ENCODE peak calls at places on chromosomes 16 and 17, in nine cellular contexts. One of them, this sample, is unnamed.

GRCh38 chr17:37310940-37311339 is 64.8 kb upstream of the C17orf78 start:
- DNase-seq in GM10248: no peak
- DNase-seq in brain microvascular endothelial cell: no peak
- DNase-seq in foreskin fibroblast: peak; percentile 12
- DNase-seq in epithelial cell of esophagus: no peak
- DNase-seq in HFFc6: peak; percentile 30
- DNase-seq in MM.1S: no peak
- DNase-seq in H9: no peak
- DNase-seq in Panc1: no peak
- DNase-seq in this sample: no peak

GRCh38 chr17:48723555-48724239 is 712 bp downstream of the PRAC2 start:
- DNase-seq in GM10248: no peak
- DNase-seq in brain microvascular endothelial cell: no peak
- DNase-seq in foreskin fibroblast: no peak
- DNase-seq in epithelial cell of esophagus: no peak
- DNase-seq in HFFc6: no peak
- DNase-seq in MM.1S: peak; percentile 20
- DNase-seq in H9: peak; percentile 83
- DNase-seq in Panc1: no peak
- DNase-seq in this sample: no peak

GRCh38 chr17:55037828-55038227 is 69.3 kb downstream of the STXBP4 start:
- DNase-seq in GM10248: peak; percentile 26
- DNase-seq in brain microvascular endothelial cell: no peak
- DNase-seq in foreskin fibroblast: no peak
- DNase-seq in epithelial cell of esophagus: no peak
- DNase-seq in HFFc6: no peak
- DNase-seq in MM.1S: peak; percentile 80
- DNase-seq in H9: no peak
- DNase-seq in Panc1: no peak
- DNase-seq in this sample: peak; percentile 45

GRCh38 chr17:51734462-51734861 is 424.1 kb downstream of the CA10 start:
- DNase-seq in GM10248: peak; percentile 10
- DNase-seq in brain microvascular endothelial cell: no peak
- DNase-seq in foreskin fibroblast: no peak
- DNase-seq in epithelial cell of esophagus: no peak
- DNase-seq in HFFc6: no peak
- DNase-seq in MM.1S: peak; percentile 10
- DNase-seq in H9: peak; percentile 68
- DNase-seq in Panc1: no peak
- DNase-seq in this sample: peak; percentile 5

GRCh38 chr17:38870259-38871165 is 654 bp downstream of the LASP1 start:
- DNase-seq in GM10248: peak; percentile 81
- DNase-seq in brain microvascular endothelial cell: no peak
- DNase-seq in foreskin fibroblast: peak; percentile 70
- DNase-seq in epithelial cell of esophagus: peak; percentile 60
- DNase-seq in HFFc6: peak; percentile 51
- DNase-seq in MM.1S: peak; percentile 75
- DNase-seq in H9: peak; percentile 74
- DNase-seq in Panc1: no peak
- DNase-seq in this sample: peak; percentile 84

GRCh38 chr17:50944054-50944901 is 78.1 kb upstream of the TOB1 start:
- DNase-seq in GM10248: peak; percentile 71
- DNase-seq in brain microvascular endothelial cell: no peak
- DNase-seq in foreskin fibroblast: peak; percentile 71
- DNase-seq in epithelial cell of esophagus: no peak
- DNase-seq in HFFc6: no peak
- DNase-seq in MM.1S: peak; percentile 84
- DNase-seq in H9: peak; percentile 73
- DNase-seq in Panc1: no peak
- DNase-seq in this sample: peak; percentile 76

GRCh38 chr17:73643012-73643845 is 1.0 kb downstream of the SDK2 start:
- DNase-seq in GM10248: no peak
- DNase-seq in brain microvascular endothelial cell: no peak
- DNase-seq in foreskin fibroblast: peak; percentile 13
- DNase-seq in epithelial cell of esophagus: peak; percentile 52
- DNase-seq in HFFc6: no peak
- DNase-seq in MM.1S: no peak
- DNase-seq in H9: peak; percentile 73
- DNase-seq in Panc1: no peak
- DNase-seq in this sample: peak; percentile 49

GRCh38 chr17:27572665-27573064 is 58.3 kb upstream of the LGALS9 start:
- DNase-seq in GM10248: no peak
- DNase-seq in brain microvascular endothelial cell: peak; percentile 40
- DNase-seq in foreskin fibroblast: peak; percentile 29
- DNase-seq in epithelial cell of esophagus: no peak
- DNase-seq in HFFc6: peak; percentile 32
- DNase-seq in MM.1S: no peak
- DNase-seq in H9: no peak
- DNase-seq in Panc1: no peak
- DNase-seq in this sample: no peak

GRCh38 chr17:14481664-14482063 is 180.8 kb downstream of the HS3ST3B1 start:
- DNase-seq in GM10248: no peak
- DNase-seq in brain microvascular endothelial cell: no peak
- DNase-seq in foreskin fibroblast: no peak
- DNase-seq in epithelial cell of esophagus: no peak
- DNase-seq in HFFc6: no peak
- DNase-seq in MM.1S: no peak
- DNase-seq in H9: no peak
- DNase-seq in Panc1: no peak
- DNase-seq in this sample: no peak

GRCh38 chr17:19736071-19736470 is 12.0 kb downstream of the ALDH3A1 start:
- DNase-seq in GM10248: no peak
- DNase-seq in brain microvascular endothelial cell: no peak
- DNase-seq in foreskin fibroblast: no peak
- DNase-seq in epithelial cell of esophagus: no peak
- DNase-seq in HFFc6: no peak
- DNase-seq in MM.1S: no peak
- DNase-seq in H9: no peak
- DNase-seq in Panc1: no peak
- DNase-seq in this sample: no peak

GRCh38 chr17:56833023-56833811 is 503 bp downstream of the C17orf67 start:
- DNase-seq in GM10248: peak; percentile 76
- DNase-seq in brain microvascular endothelial cell: peak; percentile 45
- DNase-seq in foreskin fibroblast: peak; percentile 61
- DNase-seq in epithelial cell of esophagus: peak; percentile 92
- DNase-seq in HFFc6: peak; percentile 32
- DNase-seq in MM.1S: peak; percentile 64
- DNase-seq in H9: peak; percentile 71
- DNase-seq in Panc1: no peak
- DNase-seq in this sample: peak; percentile 85

GRCh38 chr17:73211745-73212144 is 18.9 kb downstream of the COG1 start:
- DNase-seq in GM10248: no peak
- DNase-seq in brain microvascular endothelial cell: no peak
- DNase-seq in foreskin fibroblast: no peak
- DNase-seq in epithelial cell of esophagus: no peak
- DNase-seq in HFFc6: no peak
- DNase-seq in MM.1S: no peak
- DNase-seq in H9: no peak
- DNase-seq in Panc1: no peak
- DNase-seq in this sample: no peak

GRCh38 chr17:81667754-81668153 is 1.2 kb downstream of the CCDC137 start:
- DNase-seq in GM10248: no peak
- DNase-seq in brain microvascular endothelial cell: no peak
- DNase-seq in foreskin fibroblast: no peak
- DNase-seq in epithelial cell of esophagus: peak; percentile 77
- DNase-seq in HFFc6: no peak
- DNase-seq in MM.1S: no peak
- DNase-seq in H9: peak; percentile 77
- DNase-seq in Panc1: no peak
- DNase-seq in this sample: no peak

GRCh38 chr16:28193530-28194423 is 18.0 kb downstream of the XPO6 start:
- DNase-seq in GM10248: no peak
- DNase-seq in brain microvascular endothelial cell: peak; percentile 80
- DNase-seq in foreskin fibroblast: peak; percentile 89
- DNase-seq in epithelial cell of esophagus: peak; percentile 74
- DNase-seq in HFFc6: peak; percentile 93
- DNase-seq in MM.1S: no peak
- DNase-seq in H9: no peak
- DNase-seq in Panc1: no peak
- DNase-seq in this sample: no peak

GRCh38 chr16:4586297-4586696 is 28.4 kb downstream of the UBALD1 start:
- DNase-seq in GM10248: no peak
- DNase-seq in brain microvascular endothelial cell: no peak
- DNase-seq in foreskin fibroblast: no peak
- DNase-seq in epithelial cell of esophagus: no peak
- DNase-seq in HFFc6: no peak
- DNase-seq in MM.1S: no peak
- DNase-seq in H9: no peak
- DNase-seq in Panc1: no peak
- DNase-seq in this sample: no peak

GRCh38 chr17:63626551-63627228 is 4.5 kb downstream of the MAP3K3 start:
- DNase-seq in GM10248: no peak
- DNase-seq in brain microvascular endothelial cell: no peak
- DNase-seq in foreskin fibroblast: no peak
- DNase-seq in epithelial cell of esophagus: peak; percentile 13
- DNase-seq in HFFc6: no peak
- DNase-seq in MM.1S: no peak
- DNase-seq in H9: no peak
- DNase-seq in Panc1: no peak
- DNase-seq in this sample: no peak

GRCh38 chr17:63622571-63623390 is 564 bp downstream of the MAP3K3 start:
- DNase-seq in GM10248: peak; percentile 72
- DNase-seq in brain microvascular endothelial cell: peak; percentile 45
- DNase-seq in foreskin fibroblast: peak; percentile 50
- DNase-seq in epithelial cell of esophagus: peak; percentile 50
- DNase-seq in HFFc6: peak; percentile 45
- DNase-seq in MM.1S: peak; percentile 52
- DNase-seq in H9: peak; percentile 65
- DNase-seq in Panc1: no peak
- DNase-seq in this sample: peak; percentile 88

GRCh38 chr17:63623786-63624185 is 1.6 kb downstream of the MAP3K3 start:
- DNase-seq in GM10248: no peak
- DNase-seq in brain microvascular endothelial cell: no peak
- DNase-seq in foreskin fibroblast: no peak
- DNase-seq in epithelial cell of esophagus: no peak
- DNase-seq in HFFc6: no peak
- DNase-seq in MM.1S: no peak
- DNase-seq in H9: no peak
- DNase-seq in Panc1: no peak
- DNase-seq in this sample: no peak

GRCh38 chr17:63621229-63621683 is 961 bp upstream of the MAP3K3 start:
- DNase-seq in GM10248: no peak
- DNase-seq in brain microvascular endothelial cell: no peak
- DNase-seq in foreskin fibroblast: no peak
- DNase-seq in epithelial cell of esophagus: no peak
- DNase-seq in HFFc6: no peak
- DNase-seq in MM.1S: no peak
- DNase-seq in H9: no peak
- DNase-seq in Panc1: no peak
- DNase-seq in this sample: no peak

GRCh38 chr17:63621684-63622570 is at the start of gene MAP3K3:
- DNase-seq in GM10248: peak; percentile 99
- DNase-seq in brain microvascular endothelial cell: peak; percentile 100
- DNase-seq in foreskin fibroblast: peak; percentile 100
- DNase-seq in epithelial cell of esophagus: peak; percentile 100
- DNase-seq in HFFc6: peak; percentile 100
- DNase-seq in MM.1S: peak; percentile 100
- DNase-seq in H9: peak; percentile 100
- DNase-seq in Panc1: peak; percentile 96
- DNase-seq in this sample: peak; percentile 99
- TF ChIP-seq CTCF in GM10248: peak; percentile 8
- TF ChIP-seq CTCF in brain microvascular endothelial cell: peak; percentile 9
- TF ChIP-seq CTCF in foreskin fibroblast: peak; percentile 11
- TF ChIP-seq CTCF in epithelial cell of esophagus: peak; percentile 20
- TF ChIP-seq CTCF in HFFc6: peak; percentile 49
- TF ChIP-seq CTCF in MM.1S: peak; percentile 11
- TF ChIP-seq CTCF in H9: peak; percentile 9
- TF ChIP-seq CTCF in Panc1: no peak
- TF ChIP-seq CTCF in this sample: no peak

GRCh38 chr17:77606865-77607210 is 351.7 kb upstream of the TNRC6C start:
- DNase-seq in GM10248: no peak
- DNase-seq in brain microvascular endothelial cell: no peak
- DNase-seq in foreskin fibroblast: no peak
- DNase-seq in epithelial cell of esophagus: no peak
- DNase-seq in HFFc6: no peak
- DNase-seq in MM.1S: no peak
- DNase-seq in H9: no peak
- DNase-seq in Panc1: no peak
- DNase-seq in this sample: no peak
- TF ChIP-seq CTCF in GM10248: no peak
- TF ChIP-seq CTCF in brain microvascular endothelial cell: peak; percentile 36
- TF ChIP-seq CTCF in foreskin fibroblast: no peak
- TF ChIP-seq CTCF in epithelial cell of esophagus: peak; percentile 18
- TF ChIP-seq CTCF in HFFc6: peak; percentile 62
- TF ChIP-seq CTCF in MM.1S: no peak
- TF ChIP-seq CTCF in H9: peak; percentile 46
- TF ChIP-seq CTCF in Panc1: no peak
- TF ChIP-seq CTCF in this sample: no peak

GRCh38 chr16:1438229-1439057 is 5.9 kb downstream of the CCDC154 start:
- DNase-seq in GM10248: no peak
- DNase-seq in brain microvascular endothelial cell: no peak
- DNase-seq in foreskin fibroblast: no peak
- DNase-seq in epithelial cell of esophagus: no peak
- DNase-seq in HFFc6: no peak
- DNase-seq in MM.1S: no peak
- DNase-seq in H9: no peak
- DNase-seq in Panc1: no peak
- DNase-seq in this sample: no peak
- TF ChIP-seq CTCF in GM10248: no peak
- TF ChIP-seq CTCF in brain microvascular endothelial cell: no peak
- TF ChIP-seq CTCF in foreskin fibroblast: no peak
- TF ChIP-seq CTCF in epithelial cell of esophagus: no peak
- TF ChIP-seq CTCF in HFFc6: no peak
- TF ChIP-seq CTCF in MM.1S: no peak
- TF ChIP-seq CTCF in H9: no peak
- TF ChIP-seq CTCF in Panc1: no peak
- TF ChIP-seq CTCF in this sample: no peak

GRCh38 chr16:5642470-5642869 is 544.9 kb upstream of the EEF2KMT start:
- DNase-seq in GM10248: no peak
- DNase-seq in brain microvascular endothelial cell: no peak
- DNase-seq in foreskin fibroblast: no peak
- DNase-seq in epithelial cell of esophagus: no peak
- DNase-seq in HFFc6: no peak
- DNase-seq in MM.1S: no peak
- DNase-seq in H9: no peak
- DNase-seq in Panc1: no peak
- DNase-seq in this sample: no peak

GRCh38 chr16:5640883-5641282 is 543.3 kb upstream of the EEF2KMT start:
- DNase-seq in GM10248: no peak
- DNase-seq in brain microvascular endothelial cell: no peak
- DNase-seq in foreskin fibroblast: no peak
- DNase-seq in epithelial cell of esophagus: no peak
- DNase-seq in HFFc6: no peak
- DNase-seq in MM.1S: no peak
- DNase-seq in H9: no peak
- DNase-seq in Panc1: no peak
- DNase-seq in this sample: no peak

GRCh38 chr16:5644132-5644531 is 546.5 kb upstream of the EEF2KMT start:
- DNase-seq in GM10248: no peak
- DNase-seq in brain microvascular endothelial cell: no peak
- DNase-seq in foreskin fibroblast: no peak
- DNase-seq in epithelial cell of esophagus: no peak
- DNase-seq in HFFc6: no peak
- DNase-seq in MM.1S: no peak
- DNase-seq in H9: no peak
- DNase-seq in Panc1: no peak
- DNase-seq in this sample: no peak

GRCh38 chr16:5642034-5642433 is 544.4 kb upstream of the EEF2KMT start:
- DNase-seq in GM10248: no peak
- DNase-seq in brain microvascular endothelial cell: no peak
- DNase-seq in foreskin fibroblast: no peak
- DNase-seq in epithelial cell of esophagus: no peak
- DNase-seq in HFFc6: no peak
- DNase-seq in MM.1S: no peak
- DNase-seq in H9: no peak
- DNase-seq in Panc1: no peak
- DNase-seq in this sample: no peak

GRCh38 chr16:5639531-5639930 is 541.9 kb upstream of the EEF2KMT start:
- DNase-seq in GM10248: no peak
- DNase-seq in brain microvascular endothelial cell: no peak
- DNase-seq in foreskin fibroblast: no peak
- DNase-seq in epithelial cell of esophagus: no peak
- DNase-seq in HFFc6: no peak
- DNase-seq in MM.1S: no peak
- DNase-seq in H9: no peak
- DNase-seq in Panc1: no peak
- DNase-seq in this sample: no peak
- TF ChIP-seq CTCF in GM10248: no peak
- TF ChIP-seq CTCF in brain microvascular endothelial cell: no peak
- TF ChIP-seq CTCF in foreskin fibroblast: no peak
- TF ChIP-seq CTCF in epithelial cell of esophagus: no peak
- TF ChIP-seq CTCF in HFFc6: no peak
- TF ChIP-seq CTCF in MM.1S: no peak
- TF ChIP-seq CTCF in H9: no peak
- TF ChIP-seq CTCF in Panc1: no peak
- TF ChIP-seq CTCF in this sample: no peak